ENCODE peak calls at places on chromosomes 16 and 17, in nine cellular contexts. I is NCI-H2227 treated with DMSO at 0.1 percent for 48 hours; A is activated CD4-positive, alpha-beta T cell treated with anti-CD3 and anti-CD28 coated beads, Interleukin-2, amount 10 ng/mL, durations not matched to agents 7 days and 5 days; C is activated CD8-positive, alpha-beta memory T cell treated with anti-CD3 and anti-CD28 coated beads for 24 hours; Z is activated T-helper 9 cell treated with anti-CD3 and anti-CD28 coated beads, Interleukin-2, amount 50 U/mL, for 16 hours; Y is right lobe of liver; G is GM03348; K is lung; P is GM19239. L is an unnamed sample.

GRCh38 chr17:8941520-8941919 is 24.0 kb downstream of the PIK3R5 start:
- DNase-seq in K (no peak), I (no peak), A (peak), Y (peak), Z (peak), G (no peak), P (no peak), C (peak), L (peak)

GRCh38 chr16:82756283-82756599 is 129.5 kb downstream of the CDH13 start:
- DNase-seq in I (no peak), A (no peak), K (no peak), Y (no peak), Z (no peak), C (no peak), G (peak), P (no peak), L (no peak)

GRCh38 chr16:7316266-7316888 is 16.3 kb upstream of the RBFOX1 start:
- DNase-seq in K (no peak), C (no peak), Y (no peak), I (no peak), Z (no peak), G (no peak), A (no peak), P (no peak), L (no peak)

GRCh38 chr17:40472733-40473452 is 28.5 kb downstream of the TNS4 start:
- DNase-seq in C (no peak), P (no peak), A (no peak), Y (no peak), G (no peak), I (no peak), K (no peak), Z (no peak), L (no peak)

GRCh38 chr17:55584055-55584685 is 72.9 kb upstream of the SMIM36 start:
- DNase-seq in P (no peak), G (no peak), Z (no peak), Y (peak), C (no peak), K (no peak), I (no peak), A (no peak), L (no peak)

GRCh38 chr17:45912319-45912718 is 18.0 kb downstream of the MAPT start:
- DNase-seq in Z (no peak), K (no peak), P (no peak), G (no peak), Y (no peak), A (no peak), C (no peak), I (no peak), L (no peak)

GRCh38 chr17:44004077-44004760 is at the start of gene NAGS:
- DNase-seq in P (no peak), I (no peak), G (no peak), A (no peak), K (peak), Y (peak), C (no peak), Z (no peak), L (no peak)

GRCh38 chr17:76527430-76528111 is 9.9 kb downstream of the CYGB start:
- DNase-seq in A (peak), Y (no peak), I (no peak), G (no peak), Z (no peak), C (peak), K (peak), P (no peak), L (peak)

GRCh38 chr16:2331199-2331931 is 9.2 kb downstream of the ABCA3 start:
- DNase-seq in Y (peak), Z (no peak), C (no peak), P (no peak), A (no peak), G (no peak), I (no peak), K (peak), L (no peak)

GRCh38 chr16:89473791-89474414 is 16.5 kb downstream of the ANKRD11 start:
- DNase-seq in G (peak), K (no peak), P (no peak), C (no peak), A (no peak), I (no peak), Y (no peak), Z (no peak), L (no peak)

GRCh38 chr17:31373150-31374082 is 18.1 kb upstream of the RAB11FIP4 start:
- DNase-seq in G (peak), K (no peak), P (no peak), Z (no peak), C (no peak), I (no peak), Y (no peak), A (peak), L (no peak)

GRCh38 chr17:3990391-3991127 is 26.3 kb upstream of the ATP2A3 start:
- DNase-seq in Y (peak), G (no peak), Z (no peak), P (no peak), A (no peak), K (no peak), C (no peak), I (no peak), L (no peak)

GRCh38 chr16:68289621-68290329 is 21.0 kb downstream of the SLC7A6OS start:
- DNase-seq in G (peak), I (no peak), K (no peak), Z (no peak), C (peak), Y (no peak), A (peak), P (no peak), L (peak)

GRCh38 chr17:49789278-49789578 is 747 bp downstream of the KAT7 start:
- DNase-seq in P (no peak), Z (no peak), Y (no peak), K (no peak), G (no peak), C (no peak), I (no peak), A (no peak), L (no peak)

L was measured in activated gamma-delta T cell treated with anti-CD3 and anti-CD28 coated beads, Interleukin-2, amount 50 U/mL, for 16 hours.